ENCODE peak calls at places on chromosomes 11 and 22, in ten cellular contexts. Y is uterus, E is spleen, G is stomach, Q is HCT116, K is IMR-90, F is transverse colon, X is testis, M is body of pancreas, C is HepG2. J is an unnamed sample.

GRCh38 chr11:84829162-84829561 is 798.0 kb downstream of the DLG2 start:
- DNase-seq in Y (no peak), E (no peak), G (no peak), Q (no peak), K (no peak), F (no peak), X (no peak), M (no peak), C (no peak), J (no peak)

GRCh38 chr11:47768090-47768620 is 1.0 kb upstream of the FNBP4 start:
- DNase-seq in Y (peak; percentile 45), E (peak; percentile 81), G (peak; percentile 49), Q (no peak), K (peak; percentile 61), F (peak; percentile 72), X (peak; percentile 86), M (peak; percentile 57), C (no peak), J (peak; percentile 45)

GRCh38 chr22:49768511-49768910 is 59.2 kb downstream of the BRD1 start:
- DNase-seq in Y (no peak), E (peak; percentile 64), G (no peak), Q (no peak), K (no peak), F (peak; percentile 1), X (no peak), M (no peak), C (no peak), J (no peak)

GRCh38 chr11:126607374-126607773 is 251.9 kb downstream of the ST3GAL4 start:
- DNase-seq in Y (no peak), E (no peak), G (peak; percentile 64), Q (peak; percentile 31), K (peak; percentile 66), F (peak; percentile 25), X (peak; percentile 62), M (peak; percentile 70), C (peak; percentile 33), J (peak; percentile 12)

GRCh38 chr22:36386900-36387663 is 685 bp downstream of the MYH9 start:
- DNase-seq in Y (peak; percentile 57), E (peak; percentile 98), G (peak; percentile 81), Q (no peak), K (no peak), F (peak; percentile 86), X (peak; percentile 36), M (peak; percentile 74), C (no peak), J (peak; percentile 71)

GRCh38 chr11:33829430-33830141 is 55.3 kb upstream of the FBXO3 start:
- DNase-seq in Y (peak; percentile 53), E (no peak), G (peak; percentile 67), Q (peak; percentile 40), K (peak; percentile 74), F (peak; percentile 55), X (peak; percentile 71), M (peak; percentile 54), C (peak; percentile 13), J (peak; percentile 77)

GRCh38 chr11:62933285-62933684 is 12.1 kb upstream of the CHRM1 start:
- DNase-seq in Y (no peak), E (no peak), G (no peak), Q (no peak), K (no peak), F (no peak), X (no peak), M (no peak), C (no peak), J (no peak)

GRCh38 chr22:20429254-20430100 is 8.1 kb downstream of the SCARF2 start:
- DNase-seq in Y (no peak), E (peak; percentile 96), G (peak; percentile 83), Q (no peak), K (no peak), F (peak; percentile 84), X (peak; percentile 56), M (peak; percentile 60), C (no peak), J (peak; percentile 84)

GRCh38 chr11:108207683-108208060 is 14.8 kb downstream of the NPAT start:
- DNase-seq in Y (no peak), E (no peak), G (no peak), Q (no peak), K (no peak), F (no peak), X (no peak), M (no peak), C (no peak), J (no peak)

GRCh38 chr11:108204918-108205499 is 17.4 kb downstream of the NPAT start:
- DNase-seq in Y (no peak), E (no peak), G (no peak), Q (no peak), K (no peak), F (no peak), X (no peak), M (no peak), C (no peak), J (no peak)

GRCh38 chr11:108204376-108204775 is 18.1 kb downstream of the NPAT start:
- DNase-seq in Y (no peak), E (no peak), G (no peak), Q (no peak), K (no peak), F (no peak), X (no peak), M (no peak), C (no peak), J (no peak)

GRCh38 chr11:108206969-108207682 is 15.3 kb downstream of the NPAT start:
- DNase-seq in Y (no peak), E (no peak), G (no peak), Q (no peak), K (no peak), F (no peak), X (no peak), M (no peak), C (no peak), J (peak; percentile 55)

DNA sequence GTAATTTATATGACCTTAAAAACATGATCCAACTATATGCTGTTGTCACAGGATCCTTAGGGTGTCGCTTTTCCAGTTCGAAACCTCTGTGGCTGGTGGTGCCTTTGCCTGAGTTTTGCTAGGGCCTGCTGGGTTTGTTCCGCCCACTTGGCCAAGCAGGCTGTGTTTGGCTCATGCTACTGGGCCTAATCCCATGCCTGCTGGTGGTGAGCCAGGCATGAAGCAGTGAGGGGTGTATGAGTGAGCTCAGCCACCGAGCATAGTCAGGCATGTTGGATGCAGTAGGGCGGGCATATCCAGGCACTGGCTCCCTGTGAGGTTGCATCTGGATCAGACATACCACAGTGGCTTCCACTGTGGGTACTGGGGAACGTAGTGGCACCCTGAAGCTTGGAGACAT is 16.3 kb downstream of the NPAT start:
- DNase-seq in Y (no peak), E (no peak), G (no peak), Q (no peak), K (no peak), F (no peak), X (no peak), M (no peak), C (no peak), J (no peak)
- TF ChIP-seq POLR2A in Y (no peak), E (no peak), G (no peak), Q (no peak), K (no peak), F (no peak), X (no peak), M (no peak), C (no peak), J (no peak)

DNA sequence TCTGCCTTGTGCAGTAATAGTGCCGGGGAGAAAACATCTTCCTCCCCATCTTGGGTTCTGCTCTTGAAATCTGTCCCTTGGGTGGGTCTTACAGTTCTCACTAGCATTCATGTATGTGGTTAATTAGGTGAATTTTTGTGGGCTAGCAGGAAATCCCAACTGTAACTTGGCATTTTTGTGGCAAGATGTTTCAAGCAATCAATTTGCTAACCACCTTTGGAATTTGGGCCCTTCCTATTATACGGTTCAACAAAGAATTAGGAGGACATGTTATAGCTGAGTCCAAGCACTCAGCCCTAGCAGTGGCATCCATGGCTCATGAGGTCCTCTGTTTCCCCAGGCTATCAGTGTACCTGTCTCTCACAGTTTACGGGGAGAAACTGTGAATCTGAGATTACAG is 89.1 kb upstream of the MTNR1B start:
- DNase-seq in Y (no peak), E (no peak), G (no peak), Q (no peak), K (no peak), F (no peak), X (no peak), M (no peak), C (no peak), J (no peak)
- TF ChIP-seq POLR2A in Y (no peak), E (no peak), G (no peak), Q (no peak), K (no peak), F (no peak), X (no peak), M (no peak), C (no peak), J (no peak)

GRCh38 chr11:72831521-72832300 is 17.5 kb downstream of the ATG16L2 start:
- DNase-seq in Y (peak; percentile 86), E (peak; percentile 91), G (peak; percentile 85), Q (peak; percentile 54), K (peak; percentile 71), F (peak; percentile 83), X (peak; percentile 91), M (peak; percentile 88), C (peak; percentile 63), J (peak; percentile 66)

GRCh38 chr11:72832301-72833082 is 18.3 kb downstream of the ATG16L2 start:
- DNase-seq in Y (no peak), E (no peak), G (no peak), Q (no peak), K (no peak), F (no peak), X (no peak), M (no peak), C (no peak), J (no peak)

GRCh38 chr11:72834905-72835304 is 20.7 kb downstream of the ATG16L2 start:
- DNase-seq in Y (no peak), E (no peak), G (no peak), Q (no peak), K (no peak), F (no peak), X (no peak), M (no peak), C (no peak), J (no peak)

GRCh38 chr11:72833792-72834501 is 19.7 kb downstream of the ATG16L2 start:
- DNase-seq in Y (no peak), E (no peak), G (no peak), Q (no peak), K (no peak), F (no peak), X (no peak), M (no peak), C (no peak), J (no peak)

DNA sequence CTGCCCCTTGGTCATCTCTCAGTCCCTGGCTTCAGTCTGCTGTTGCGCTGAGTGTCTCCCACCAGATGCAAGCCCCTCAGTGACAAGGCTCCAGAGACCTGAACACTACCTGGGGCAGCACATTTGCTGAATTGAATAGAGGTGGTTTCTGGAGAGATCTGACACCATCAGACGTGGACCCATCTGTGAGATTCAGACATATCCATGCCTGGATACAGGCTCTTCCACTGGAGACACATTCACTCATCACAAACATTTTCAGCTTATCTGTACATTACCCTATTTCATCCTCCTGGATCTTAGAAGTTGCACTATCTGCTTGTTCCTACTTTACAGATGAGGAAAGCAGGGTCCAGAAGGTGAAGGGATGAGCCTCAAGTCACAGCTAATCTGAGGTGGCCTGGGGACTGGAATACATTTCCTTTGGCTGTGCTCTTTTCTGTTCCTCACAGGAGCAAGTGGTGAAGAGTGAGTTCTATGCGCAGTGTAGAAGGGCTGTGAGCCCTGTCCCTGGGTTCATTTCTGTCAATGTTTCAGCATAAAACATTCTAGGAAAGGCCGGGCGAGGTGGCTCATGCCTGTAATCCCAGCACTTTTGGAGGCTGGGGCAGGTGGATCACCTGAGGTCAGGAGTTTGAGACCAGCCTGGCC is 19.0 kb downstream of the ATG16L2 start:
- DNase-seq in Y (no peak), E (no peak), G (no peak), Q (no peak), K (no peak), F (no peak), X (no peak), M (no peak), C (no peak), J (no peak)
- TF ChIP-seq POLR2A in Y (no peak), E (no peak), G (no peak), Q (no peak), K (no peak), F (no peak), X (no peak), M (no peak), C (no peak), J (peak; percentile 20)

GRCh38 chr11:120185678-120186407 is 25.0 kb upstream of the OAF start:
- DNase-seq in Y (peak; percentile 33), E (peak; percentile 45), G (peak; percentile 20), Q (no peak), K (no peak), F (no peak), X (peak; percentile 13), M (no peak), C (no peak), J (no peak)

GRCh38 chr11:120184946-120185677 is 25.7 kb upstream of the OAF start:
- DNase-seq in Y (peak; percentile 81), E (peak; percentile 74), G (peak; percentile 63), Q (no peak), K (peak; percentile 48), F (peak; percentile 82), X (peak; percentile 82), M (peak; percentile 85), C (peak; percentile 93), J (no peak)

GRCh38 chr11:120186408-120186798 is 24.4 kb upstream of the OAF start:
- DNase-seq in Y (no peak), E (no peak), G (no peak), Q (no peak), K (no peak), F (no peak), X (no peak), M (no peak), C (no peak), J (no peak)

GRCh38 chr11:120188371-120188770 is 22.5 kb upstream of the OAF start:
- DNase-seq in Y (peak; percentile 14), E (peak; percentile 41), G (no peak), Q (no peak), K (no peak), F (no peak), X (no peak), M (no peak), C (no peak), J (no peak)

GRCh38 chr11:120186799-120187591 is 23.8 kb upstream of the OAF start:
- DNase-seq in Y (peak; percentile 52), E (peak; percentile 59), G (peak; percentile 50), Q (no peak), K (peak; percentile 61), F (peak; percentile 73), X (no peak), M (peak; percentile 43), C (peak; percentile 50), J (no peak)
- TF ChIP-seq POLR2A in Y (no peak), E (no peak), G (no peak), Q (no peak), K (no peak), F (peak; percentile 57), X (no peak), M (no peak), C (peak; percentile 36), J (no peak)

J was measured in erythroblast.